ENCODE peak calls at places on chromosomes 3 and 15, in ten cellular contexts. O, Z, X, C, U, V, N, Y, J and A are unnamed samples.

GRCh38 chr15:56337084-56337725 is 28.0 kb upstream of the TEX9 start:
- DNase-seq in O (no peak), Z (no peak), X (no peak), C (no peak), U (no peak), V (no peak), N (no peak), Y (no peak), J (no peak), A (no peak)

GRCh38 chr3:149702691-149703426 is 45.0 kb upstream of the WWTR1 start:
- DNase-seq in O (no peak), Z (no peak), X (peak; percentile 37), C (no peak), U (no peak), V (no peak), N (no peak), Y (no peak), J (peak; percentile 46), A (no peak)

GRCh38 chr15:29569533-29570092 is 252.7 kb downstream of the TJP1 start:
- DNase-seq in O (no peak), Z (no peak), X (no peak), C (no peak), U (peak; percentile 47), V (no peak), N (no peak), Y (no peak), J (no peak), A (no peak)

GRCh38 chr15:69060041-69060481 is 45.6 kb downstream of the NOX5 start:
- DNase-seq in O (peak; percentile 69), Z (no peak), X (no peak), C (no peak), U (no peak), V (no peak), N (no peak), Y (no peak), J (no peak), A (no peak)

GRCh38 chr3:100562224-100562857 is 47.1 kb upstream of the ADGRG7 start:
- DNase-seq in O (no peak), Z (no peak), X (no peak), C (no peak), U (no peak), V (no peak), N (no peak), Y (no peak), J (no peak), A (no peak)

GRCh38 chr3:123757281-123757940 is 126.7 kb downstream of the MYLK start:
- DNase-seq in O (peak; percentile 59), Z (no peak), X (peak; percentile 73), C (no peak), U (no peak), V (no peak), N (no peak), Y (no peak), J (no peak), A (peak; percentile 85)

GRCh38 chr3:185900228-185900627 is 37.6 kb downstream of the TRA2B start:
- DNase-seq in O (no peak), Z (no peak), X (peak; percentile 98), C (peak; percentile 68), U (no peak), V (no peak), N (no peak), Y (no peak), J (no peak), A (no peak)

GRCh38 chr3:127730666-127731294 is 58.0 kb downstream of the ABTB1 start:
- DNase-seq in O (no peak), Z (no peak), X (no peak), C (no peak), U (peak; percentile 4), V (no peak), N (no peak), Y (no peak), J (no peak), A (no peak)

GRCh38 chr3:99118381-99118780 is 216.9 kb upstream of the DCBLD2 start:
- DNase-seq in O (no peak), Z (no peak), X (no peak), C (no peak), U (no peak), V (no peak), N (no peak), Y (no peak), J (no peak), A (no peak)

GRCh38 chr3:157131861-157132260 is 28.1 kb downstream of the CCNL1 start:
- DNase-seq in O (no peak), Z (no peak), X (no peak), C (no peak), U (no peak), V (no peak), N (no peak), Y (no peak), J (no peak), A (no peak)

GRCh38 chr15:22229971-22230815 is 149.9 kb downstream of the OR4M2 start:
- DNase-seq in O (no peak), Z (no peak), X (peak; percentile 29), C (no peak), U (no peak), V (no peak), N (no peak), Y (no peak), J (no peak), A (no peak)

GRCh38 chr3:127206154-127206553 is 13.2 kb downstream of the PRR23E start:
- DNase-seq in O (no peak), Z (no peak), X (no peak), C (no peak), U (no peak), V (no peak), N (no peak), Y (no peak), J (no peak), A (peak; percentile 29)

GRCh38 chr15:70748281-70748747 is 15.0 kb downstream of the UACA start:
- DNase-seq in O (peak; percentile 71), Z (no peak), X (no peak), C (no peak), U (no peak), V (no peak), N (no peak), Y (no peak), J (peak; percentile 34), A (peak; percentile 53)

GRCh38 chr3:139118835-139119234 is 74.1 kb upstream of the PRR23C start:
- DNase-seq in O (no peak), Z (no peak), X (no peak), C (no peak), U (no peak), V (no peak), N (no peak), Y (no peak), J (no peak), A (no peak)

GRCh38 chr15:44676676-44677075 is 13.2 kb upstream of the SPG11 start:
- DNase-seq in O (no peak), Z (peak; percentile 20), X (no peak), C (no peak), U (no peak), V (no peak), N (no peak), Y (no peak), J (no peak), A (no peak)

GRCh38 chr3:39050020-39050419 is 1.7 kb downstream of the SCN11A start:
- DNase-seq in O (no peak), Z (no peak), X (no peak), C (no peak), U (no peak), V (no peak), N (no peak), Y (no peak), J (no peak), A (peak; percentile 66)

GRCh38 chr15:71532994-71533393 is 277.4 kb upstream of the NR2E3 start:
- DNase-seq in O (no peak), Z (no peak), X (peak; percentile 74), C (peak; percentile 43), U (no peak), V (peak; percentile 9), N (no peak), Y (peak; percentile 46), J (no peak), A (peak; percentile 4)

GRCh38 chr3:127037971-127038446 is 55.1 kb downstream of the PLXNA1 start:
- DNase-seq in O (no peak), Z (no peak), X (no peak), C (no peak), U (no peak), V (no peak), N (no peak), Y (no peak), J (no peak), A (no peak)

GRCh38 chr3:87225659-87226058 is 1.4 kb upstream of the CHMP2B start:
- DNase-seq in O (no peak), Z (no peak), X (no peak), C (no peak), U (no peak), V (no peak), N (no peak), Y (peak; percentile 12), J (peak; percentile 29), A (peak; percentile 78)

GRCh38 chr3:12897537-12898289 is 56.3 kb upstream of the RPL32 start:
- DNase-seq in O (no peak), Z (no peak), X (peak; percentile 30), C (no peak), U (peak; percentile 42), V (no peak), N (no peak), Y (no peak), J (no peak), A (peak; percentile 9)

GRCh38 chr15:67840747-67841634 is 1.1 kb upstream of the RNU6-1 start:
- DNase-seq in O (no peak), Z (no peak), X (no peak), C (peak; percentile 52), U (no peak), V (peak; percentile 37), N (no peak), Y (peak; percentile 4), J (no peak), A (peak; percentile 50)